ENCODE peak calls at places on chromosomes 1 and 21, in six cellular contexts. One of them, this sample, is unnamed.

GRCh38 chr1:79539001-79539400 is 532.5 kb upstream of the ADGRL4 start:
- DNase-seq in kidney: no peak
- DNase-seq in IMR-90: no peak
- DNase-seq in GM12865: no peak
- DNase-seq in GM23248: no peak
- DNase-seq in HFF-Myc: no peak
- DNase-seq in this sample: no peak

GRCh38 chr1:150763631-150764223 is 1.9 kb downstream of the CTSS start:
- DNase-seq in kidney: no peak
- DNase-seq in IMR-90: peak
- DNase-seq in GM12865: peak
- DNase-seq in GM23248: no peak
- DNase-seq in HFF-Myc: no peak
- DNase-seq in this sample: no peak

GRCh38 chr1:91864017-91864700 is 21.8 kb downstream of the TGFBR3 start:
- DNase-seq in kidney: no peak
- DNase-seq in IMR-90: peak
- DNase-seq in GM12865: peak
- DNase-seq in GM23248: peak
- DNase-seq in HFF-Myc: no peak
- DNase-seq in this sample: peak

GRCh38 chr1:45854724-45855123 is 51.3 kb downstream of the MAST2 start:
- DNase-seq in kidney: no peak
- DNase-seq in IMR-90: no peak
- DNase-seq in GM12865: no peak
- DNase-seq in GM23248: no peak
- DNase-seq in HFF-Myc: no peak
- DNase-seq in this sample: no peak

GRCh38 chr1:172320723-172321122 is 99.8 kb upstream of the C1orf105 start:
- DNase-seq in kidney: peak
- DNase-seq in IMR-90: peak
- DNase-seq in GM12865: no peak
- DNase-seq in GM23248: peak
- DNase-seq in HFF-Myc: no peak
- DNase-seq in this sample: peak

GRCh38 chr21:31293986-31294385 is 50.1 kb downstream of the TIAM1 start:
- DNase-seq in kidney: no peak
- DNase-seq in IMR-90: peak
- DNase-seq in GM12865: no peak
- DNase-seq in GM23248: peak
- DNase-seq in HFF-Myc: peak
- DNase-seq in this sample: peak

GRCh38 chr1:245124644-245125043 is 30.1 kb upstream of the KIF26B start:
- DNase-seq in kidney: no peak
- DNase-seq in IMR-90: no peak
- DNase-seq in GM12865: no peak
- DNase-seq in GM23248: no peak
- DNase-seq in HFF-Myc: no peak
- DNase-seq in this sample: no peak

GRCh38 chr1:204894031-204894430 is 23.4 kb downstream of the NFASC start:
- DNase-seq in kidney: no peak
- DNase-seq in IMR-90: no peak
- DNase-seq in GM12865: no peak
- DNase-seq in GM23248: peak
- DNase-seq in HFF-Myc: no peak
- DNase-seq in this sample: peak

GRCh38 chr1:204909109-204909508 is 38.4 kb downstream of the NFASC start:
- DNase-seq in kidney: no peak
- DNase-seq in IMR-90: no peak
- DNase-seq in GM12865: no peak
- DNase-seq in GM23248: peak
- DNase-seq in HFF-Myc: no peak
- DNase-seq in this sample: no peak

GRCh38 chr21:35204850-35205564 is 155.9 kb upstream of the RUNX1 start:
- DNase-seq in kidney: peak
- DNase-seq in IMR-90: peak
- DNase-seq in GM12865: no peak
- DNase-seq in GM23248: peak
- DNase-seq in HFF-Myc: peak
- DNase-seq in this sample: peak

GRCh38 chr1:12191242-12192032 is 24.6 kb downstream of the TNFRSF1B start:
- DNase-seq in kidney: no peak
- DNase-seq in IMR-90: no peak
- DNase-seq in GM12865: no peak
- DNase-seq in GM23248: no peak
- DNase-seq in HFF-Myc: no peak
- DNase-seq in this sample: no peak

GRCh38 chr1:101147381-101147780 is 89.4 kb upstream of the S1PR1 start:
- DNase-seq in kidney: no peak
- DNase-seq in IMR-90: no peak
- DNase-seq in GM12865: no peak
- DNase-seq in GM23248: no peak
- DNase-seq in HFF-Myc: no peak
- DNase-seq in this sample: no peak

GRCh38 chr1:97797403-97798183 is 123.2 kb downstream of the DPYD start:
- DNase-seq in kidney: no peak
- DNase-seq in IMR-90: peak
- DNase-seq in GM12865: no peak
- DNase-seq in GM23248: peak
- DNase-seq in HFF-Myc: no peak
- DNase-seq in this sample: peak

GRCh38 chr1:63991685-63992084 is 211.7 kb upstream of the UBE2U start:
- DNase-seq in kidney: no peak
- DNase-seq in IMR-90: no peak
- DNase-seq in GM12865: no peak
- DNase-seq in GM23248: no peak
- DNase-seq in HFF-Myc: no peak
- DNase-seq in this sample: no peak

GRCh38 chr1:159921251-159921650 is 4.1 kb downstream of the TAGLN2 start:
- DNase-seq in kidney: no peak
- DNase-seq in IMR-90: peak
- DNase-seq in GM12865: peak
- DNase-seq in GM23248: peak
- DNase-seq in HFF-Myc: no peak
- DNase-seq in this sample: no peak

GRCh38 chr1:66510407-66510806 is 23.5 kb upstream of the SGIP1 start:
- DNase-seq in kidney: peak
- DNase-seq in IMR-90: no peak
- DNase-seq in GM12865: no peak
- DNase-seq in GM23248: no peak
- DNase-seq in HFF-Myc: no peak
- DNase-seq in this sample: no peak

GRCh38 chr1:227766015-227766634 is 30.9 kb downstream of the SNAP47 start:
- DNase-seq in kidney: peak
- DNase-seq in IMR-90: peak
- DNase-seq in GM12865: no peak
- DNase-seq in GM23248: peak
- DNase-seq in HFF-Myc: no peak
- DNase-seq in this sample: peak

GRCh38 chr1:172378109-172378755 is 42.3 kb upstream of the C1orf105 start:
- DNase-seq in kidney: no peak
- DNase-seq in IMR-90: no peak
- DNase-seq in GM12865: no peak
- DNase-seq in GM23248: no peak
- DNase-seq in HFF-Myc: no peak
- DNase-seq in this sample: no peak

GRCh38 chr1:230308039-230308438 is 118.1 kb downstream of the PGBD5 start:
- DNase-seq in kidney: peak
- DNase-seq in IMR-90: peak
- DNase-seq in GM12865: no peak
- DNase-seq in GM23248: peak
- DNase-seq in HFF-Myc: peak
- DNase-seq in this sample: peak

GRCh38 chr1:214553142-214553710 is 1.8 kb upstream of the PTPN14 start:
- DNase-seq in kidney: no peak
- DNase-seq in IMR-90: no peak
- DNase-seq in GM12865: no peak
- DNase-seq in GM23248: no peak
- DNase-seq in HFF-Myc: no peak
- DNase-seq in this sample: no peak
- H3K4me3 ChIP-seq in kidney: no peak
- H3K4me3 ChIP-seq in IMR-90: no peak
- H3K4me3 ChIP-seq in GM12865: no peak
- H3K4me3 ChIP-seq in GM23248: no peak
- H3K4me3 ChIP-seq in HFF-Myc: no peak
- H3K4me3 ChIP-seq in this sample: no peak

GRCh38 chr1:248753715-248754280 is 1.8 kb downstream of the LYPD8 start:
- DNase-seq in kidney: no peak
- DNase-seq in IMR-90: no peak
- DNase-seq in GM12865: no peak
- DNase-seq in GM23248: no peak
- DNase-seq in HFF-Myc: no peak
- DNase-seq in this sample: no peak

GRCh38 chr1:248756636-248757035 is 1.1 kb upstream of the LYPD8 start:
- DNase-seq in kidney: no peak
- DNase-seq in IMR-90: no peak
- DNase-seq in GM12865: no peak
- DNase-seq in GM23248: no peak
- DNase-seq in HFF-Myc: no peak
- DNase-seq in this sample: no peak

GRCh38 chr1:248757784-248758195 is 2.2 kb upstream of the LYPD8 start:
- DNase-seq in kidney: no peak
- DNase-seq in IMR-90: no peak
- DNase-seq in GM12865: no peak
- DNase-seq in GM23248: no peak
- DNase-seq in HFF-Myc: no peak
- DNase-seq in this sample: no peak

GRCh38 chr1:248756151-248756550 is 592 bp upstream of the LYPD8 start:
- DNase-seq in kidney: no peak
- DNase-seq in IMR-90: no peak
- DNase-seq in GM12865: no peak
- DNase-seq in GM23248: no peak
- DNase-seq in HFF-Myc: no peak
- DNase-seq in this sample: no peak

DNA sequence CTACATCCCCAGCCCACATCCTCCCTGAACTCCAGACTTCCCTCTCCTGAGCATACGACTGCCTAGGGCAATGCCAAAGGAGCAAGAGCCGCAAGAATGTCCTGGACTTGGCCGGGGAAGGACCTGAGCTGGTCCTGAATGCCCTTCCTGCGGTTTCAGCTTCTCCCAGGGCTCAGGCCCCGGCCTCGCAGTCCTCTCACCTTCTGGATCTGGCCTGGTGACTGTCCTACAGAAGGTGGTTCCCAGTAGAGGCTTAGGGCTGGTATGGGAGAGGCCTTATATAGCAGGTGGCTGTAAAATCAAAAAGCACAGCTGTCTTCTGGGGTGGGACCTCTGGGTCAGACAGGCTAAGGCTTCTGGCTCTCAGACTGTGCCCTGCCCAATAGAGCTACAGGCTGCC is at the start of gene LYPD8:
- DNase-seq in kidney: no peak
- DNase-seq in IMR-90: no peak
- DNase-seq in GM12865: no peak
- DNase-seq in GM23248: no peak
- DNase-seq in HFF-Myc: no peak
- DNase-seq in this sample: no peak
- H3K4me3 ChIP-seq in kidney: no peak
- H3K4me3 ChIP-seq in IMR-90: no peak
- H3K4me3 ChIP-seq in GM12865: no peak
- H3K4me3 ChIP-seq in GM23248: no peak
- H3K4me3 ChIP-seq in HFF-Myc: no peak
- H3K4me3 ChIP-seq in this sample: no peak

GRCh38 chr1:31644560-31645273 is at the start of gene PEF1:
- DNase-seq in kidney: peak
- DNase-seq in IMR-90: peak
- DNase-seq in GM12865: peak
- DNase-seq in GM23248: peak
- DNase-seq in HFF-Myc: peak
- DNase-seq in this sample: peak

GRCh38 chr1:31642897-31643296 is 1.8 kb downstream of the PEF1 start:
- DNase-seq in kidney: no peak
- DNase-seq in IMR-90: no peak
- DNase-seq in GM12865: no peak
- DNase-seq in GM23248: no peak
- DNase-seq in HFF-Myc: no peak
- DNase-seq in this sample: no peak

GRCh38 chr1:31645274-31645568 is 545 bp upstream of the PEF1 start:
- DNase-seq in kidney: peak
- DNase-seq in IMR-90: no peak
- DNase-seq in GM12865: no peak
- DNase-seq in GM23248: no peak
- DNase-seq in HFF-Myc: no peak
- DNase-seq in this sample: no peak

GRCh38 chr1:31642366-31642765 is 2.3 kb downstream of the PEF1 start:
- DNase-seq in kidney: no peak
- DNase-seq in IMR-90: no peak
- DNase-seq in GM12865: no peak
- DNase-seq in GM23248: no peak
- DNase-seq in HFF-Myc: no peak
- DNase-seq in this sample: no peak

DNA sequence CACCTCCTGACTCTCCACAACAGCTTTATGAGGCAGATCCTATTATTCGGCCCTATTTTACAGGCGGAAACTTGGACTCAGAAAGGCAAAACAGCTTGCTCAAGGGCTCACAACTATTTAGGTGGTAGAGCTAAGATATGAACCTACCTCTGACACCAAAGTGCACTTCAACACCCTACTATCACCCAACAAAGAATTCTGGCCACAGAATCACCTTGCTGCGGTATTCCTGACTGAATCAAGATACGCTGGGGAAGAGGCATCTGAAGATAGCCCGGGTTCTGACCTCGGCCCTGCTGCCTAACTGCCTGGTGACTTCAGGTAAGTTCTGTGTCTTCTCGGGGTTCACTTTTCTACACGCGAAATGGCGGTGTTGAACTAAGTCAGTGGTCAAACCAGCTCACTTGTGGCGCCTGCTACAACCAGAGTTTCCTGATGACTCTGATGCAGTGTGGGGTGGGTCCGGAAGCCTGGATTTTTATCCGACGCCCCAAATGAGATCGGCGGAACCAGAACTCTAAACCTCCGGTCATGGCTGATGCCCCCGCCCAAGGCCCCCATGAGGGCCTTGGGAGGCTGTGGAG is 608 bp downstream of the PEF1 start:
- DNase-seq in kidney: no peak
- DNase-seq in IMR-90: no peak
- DNase-seq in GM12865: no peak
- DNase-seq in GM23248: no peak
- DNase-seq in HFF-Myc: no peak
- DNase-seq in this sample: no peak
- H3K4me3 ChIP-seq in kidney: peak
- H3K4me3 ChIP-seq in IMR-90: peak
- H3K4me3 ChIP-seq in GM12865: peak
- H3K4me3 ChIP-seq in GM23248: peak
- H3K4me3 ChIP-seq in HFF-Myc: peak
- H3K4me3 ChIP-seq in this sample: peak

DNA sequence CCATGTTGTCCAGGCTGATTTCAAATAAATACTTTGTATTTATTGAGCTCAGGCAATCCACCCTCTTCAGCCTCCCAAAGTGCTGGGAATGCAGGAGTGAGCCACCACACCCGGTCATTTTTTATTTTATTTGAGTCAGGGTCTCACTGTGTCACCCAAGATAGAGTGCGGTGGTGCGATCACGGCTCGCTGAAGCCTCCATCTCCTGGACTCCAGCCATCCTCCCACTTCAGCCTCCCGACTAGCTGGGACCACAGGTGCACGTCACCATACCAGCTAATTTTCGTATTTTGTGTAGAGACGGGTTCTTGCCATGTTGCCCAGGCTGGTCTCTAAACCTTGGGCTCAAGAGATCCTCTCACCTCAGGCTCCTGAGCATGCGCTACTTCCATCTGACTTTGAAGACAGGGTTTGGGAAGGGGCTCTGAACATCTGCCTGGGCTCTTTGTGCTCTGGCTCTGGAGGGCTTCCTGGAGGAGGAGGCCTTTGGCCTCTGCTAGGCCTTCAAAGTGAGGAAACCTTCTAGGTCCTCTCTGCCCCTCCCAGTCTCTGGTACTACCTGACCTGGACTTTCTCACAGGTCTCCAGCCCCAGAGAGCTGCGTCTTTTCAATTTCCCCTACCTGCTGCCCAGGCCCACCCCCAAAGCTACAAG is 5.8 kb downstream of the HSPB7 start:
- DNase-seq in kidney: no peak
- DNase-seq in IMR-90: no peak
- DNase-seq in GM12865: no peak
- DNase-seq in GM23248: no peak
- DNase-seq in HFF-Myc: no peak
- DNase-seq in this sample: no peak
- H3K4me3 ChIP-seq in kidney: no peak
- H3K4me3 ChIP-seq in IMR-90: no peak
- H3K4me3 ChIP-seq in GM12865: peak
- H3K4me3 ChIP-seq in GM23248: no peak
- H3K4me3 ChIP-seq in HFF-Myc: no peak
- H3K4me3 ChIP-seq in this sample: no peak

This sample was measured in MG63.